ENCODE peak calls at places on chromosome 4, in eight cellular contexts. One of them, this sample, is unnamed.

GRCh38 chr4:48490012-48490679 is at the start of gene ZAR1:
- DNase-seq in astrocyte of the hippocampus: peak
- DNase-seq in NCI-H1436: no peak
- DNase-seq in activated T-cell treated with anti-CD3 and anti-CD28 coated beads for 1 hour: no peak
- DNase-seq in Daoy: peak
- DNase-seq in T-helper 1 cell: no peak
- DNase-seq in GM13976: peak
- DNase-seq in aorta: no peak
- DNase-seq in this sample: no peak

GRCh38 chr4:16508968-16509367 is 282.7 kb upstream of the TAPT1 start:
- DNase-seq in Daoy: no peak
- DNase-seq in aorta: no peak
- DNase-seq in activated T-cell treated with anti-CD3 and anti-CD28 coated beads for 1 hour: no peak
- DNase-seq in T-helper 1 cell: no peak
- DNase-seq in astrocyte of the hippocampus: no peak
- DNase-seq in GM13976: no peak
- DNase-seq in NCI-H1436: no peak
- DNase-seq in this sample: no peak

GRCh38 chr4:86961605-86962295 is 26.9 kb downstream of the AFF1 start:
- DNase-seq in astrocyte of the hippocampus: peak
- DNase-seq in NCI-H1436: peak
- DNase-seq in Daoy: peak
- DNase-seq in T-helper 1 cell: no peak
- DNase-seq in aorta: no peak
- DNase-seq in GM13976: peak
- DNase-seq in activated T-cell treated with anti-CD3 and anti-CD28 coated beads for 1 hour: no peak
- DNase-seq in this sample: peak

GRCh38 chr4:86855572-86855971 is 6.4 kb upstream of the SLC10A6 start:
- DNase-seq in aorta: no peak
- DNase-seq in astrocyte of the hippocampus: no peak
- DNase-seq in activated T-cell treated with anti-CD3 and anti-CD28 coated beads for 1 hour: no peak
- DNase-seq in NCI-H1436: no peak
- DNase-seq in T-helper 1 cell: no peak
- DNase-seq in GM13976: no peak
- DNase-seq in Daoy: no peak
- DNase-seq in this sample: no peak

GRCh38 chr4:89245459-89245858 is 62.1 kb downstream of the GPRIN3 start:
- DNase-seq in NCI-H1436: no peak
- DNase-seq in T-helper 1 cell: no peak
- DNase-seq in Daoy: no peak
- DNase-seq in GM13976: no peak
- DNase-seq in activated T-cell treated with anti-CD3 and anti-CD28 coated beads for 1 hour: no peak
- DNase-seq in astrocyte of the hippocampus: no peak
- DNase-seq in aorta: no peak
- DNase-seq in this sample: no peak

GRCh38 chr4:184064877-184065276 is 152.8 kb downstream of the ENPP6 start:
- DNase-seq in T-helper 1 cell: no peak
- DNase-seq in aorta: no peak
- DNase-seq in NCI-H1436: no peak
- DNase-seq in GM13976: no peak
- DNase-seq in activated T-cell treated with anti-CD3 and anti-CD28 coated beads for 1 hour: no peak
- DNase-seq in Daoy: no peak
- DNase-seq in astrocyte of the hippocampus: no peak
- DNase-seq in this sample: no peak

GRCh38 chr4:20299515-20299914 is 47.8 kb downstream of the SLIT2 start:
- DNase-seq in T-helper 1 cell: no peak
- DNase-seq in astrocyte of the hippocampus: peak
- DNase-seq in aorta: no peak
- DNase-seq in GM13976: no peak
- DNase-seq in NCI-H1436: no peak
- DNase-seq in activated T-cell treated with anti-CD3 and anti-CD28 coated beads for 1 hour: no peak
- DNase-seq in Daoy: peak
- DNase-seq in this sample: no peak

GRCh38 chr4:8763966-8764901 is 107.4 kb downstream of the HMX1 start:
- DNase-seq in activated T-cell treated with anti-CD3 and anti-CD28 coated beads for 1 hour: no peak
- DNase-seq in Daoy: no peak
- DNase-seq in GM13976: no peak
- DNase-seq in T-helper 1 cell: no peak
- DNase-seq in astrocyte of the hippocampus: no peak
- DNase-seq in NCI-H1436: no peak
- DNase-seq in aorta: peak
- DNase-seq in this sample: no peak

GRCh38 chr4:66923081-66923865 is 622.0 kb downstream of the CENPC start:
- DNase-seq in activated T-cell treated with anti-CD3 and anti-CD28 coated beads for 1 hour: no peak
- DNase-seq in Daoy: no peak
- DNase-seq in aorta: no peak
- DNase-seq in NCI-H1436: no peak
- DNase-seq in GM13976: no peak
- DNase-seq in T-helper 1 cell: no peak
- DNase-seq in astrocyte of the hippocampus: peak
- DNase-seq in this sample: no peak

GRCh38 chr4:2341911-2342652 is 76.4 kb downstream of the ZFYVE28 start:
- DNase-seq in T-helper 1 cell: no peak
- DNase-seq in aorta: peak
- DNase-seq in Daoy: peak
- DNase-seq in GM13976: no peak
- DNase-seq in activated T-cell treated with anti-CD3 and anti-CD28 coated beads for 1 hour: no peak
- DNase-seq in NCI-H1436: no peak
- DNase-seq in astrocyte of the hippocampus: no peak
- DNase-seq in this sample: no peak

GRCh38 chr4:57182132-57182874 is 72.1 kb upstream of the IGFBP7 start:
- DNase-seq in aorta: peak
- DNase-seq in T-helper 1 cell: no peak
- DNase-seq in GM13976: no peak
- DNase-seq in Daoy: peak
- DNase-seq in activated T-cell treated with anti-CD3 and anti-CD28 coated beads for 1 hour: no peak
- DNase-seq in NCI-H1436: no peak
- DNase-seq in astrocyte of the hippocampus: peak
- DNase-seq in this sample: no peak

GRCh38 chr4:40310225-40310624 is 24.9 kb upstream of the CHRNA9 start:
- DNase-seq in aorta: no peak
- DNase-seq in astrocyte of the hippocampus: no peak
- DNase-seq in Daoy: no peak
- DNase-seq in activated T-cell treated with anti-CD3 and anti-CD28 coated beads for 1 hour: no peak
- DNase-seq in GM13976: no peak
- DNase-seq in T-helper 1 cell: no peak
- DNase-seq in NCI-H1436: no peak
- DNase-seq in this sample: no peak

GRCh38 chr4:67250497-67250896 is 294.8 kb downstream of the CENPC start:
- DNase-seq in activated T-cell treated with anti-CD3 and anti-CD28 coated beads for 1 hour: no peak
- DNase-seq in NCI-H1436: no peak
- DNase-seq in T-helper 1 cell: no peak
- DNase-seq in Daoy: peak
- DNase-seq in GM13976: no peak
- DNase-seq in astrocyte of the hippocampus: peak
- DNase-seq in aorta: no peak
- DNase-seq in this sample: no peak

GRCh38 chr4:140826701-140827027 is 70.5 kb upstream of the TBC1D9 start:
- DNase-seq in NCI-H1436: no peak
- DNase-seq in GM13976: no peak
- DNase-seq in astrocyte of the hippocampus: no peak
- DNase-seq in Daoy: no peak
- DNase-seq in T-helper 1 cell: no peak
- DNase-seq in activated T-cell treated with anti-CD3 and anti-CD28 coated beads for 1 hour: no peak
- DNase-seq in aorta: no peak
- DNase-seq in this sample: no peak

GRCh38 chr4:60579335-60579734 is 620.8 kb upstream of the ADGRL3 start:
- DNase-seq in NCI-H1436: no peak
- DNase-seq in GM13976: no peak
- DNase-seq in Daoy: no peak
- DNase-seq in activated T-cell treated with anti-CD3 and anti-CD28 coated beads for 1 hour: no peak
- DNase-seq in astrocyte of the hippocampus: no peak
- DNase-seq in aorta: no peak
- DNase-seq in T-helper 1 cell: no peak
- DNase-seq in this sample: no peak

GRCh38 chr4:183773790-183774189 is 114.7 kb downstream of the TRAPPC11 start:
- DNase-seq in T-helper 1 cell: no peak
- DNase-seq in astrocyte of the hippocampus: no peak
- DNase-seq in NCI-H1436: no peak
- DNase-seq in activated T-cell treated with anti-CD3 and anti-CD28 coated beads for 1 hour: no peak
- DNase-seq in Daoy: no peak
- DNase-seq in aorta: no peak
- DNase-seq in GM13976: no peak
- DNase-seq in this sample: no peak

GRCh38 chr4:55612341-55612740 is 20.3 kb upstream of the PDCL2 start:
- DNase-seq in astrocyte of the hippocampus: peak
- DNase-seq in NCI-H1436: no peak
- DNase-seq in GM13976: no peak
- DNase-seq in Daoy: no peak
- DNase-seq in activated T-cell treated with anti-CD3 and anti-CD28 coated beads for 1 hour: no peak
- DNase-seq in aorta: no peak
- DNase-seq in T-helper 1 cell: no peak
- DNase-seq in this sample: no peak

GRCh38 chr4:140296335-140296753 is 77.1 kb upstream of the SCOC start:
- DNase-seq in NCI-H1436: peak
- DNase-seq in aorta: peak
- DNase-seq in activated T-cell treated with anti-CD3 and anti-CD28 coated beads for 1 hour: no peak
- DNase-seq in astrocyte of the hippocampus: peak
- DNase-seq in GM13976: no peak
- DNase-seq in Daoy: peak
- DNase-seq in T-helper 1 cell: no peak
- DNase-seq in this sample: no peak